ENCODE peak calls at places on chromosomes 16 and 17, in eight cellular contexts. One of them, this sample, is unnamed.

GRCh38 chr17:80696456-80696855 is 151.8 kb downstream of the RPTOR start:
- DNase-seq in SK-N-SH: peak; percentile 65
- DNase-seq in A673: no peak
- DNase-seq in kidney tubule cell: no peak
- DNase-seq in non-pigmented ciliary epithelial cell: no peak
- DNase-seq in fibroblast of mammary gland: no peak
- DNase-seq in H1: no peak
- DNase-seq in GM12865: no peak
- DNase-seq in this sample: no peak

GRCh38 chr17:47287639-47288038 is 34.0 kb downstream of the ITGB3 start:
- DNase-seq in H1: no peak
- DNase-seq in SK-N-SH: no peak
- DNase-seq in fibroblast of mammary gland: no peak
- DNase-seq in kidney tubule cell: no peak
- DNase-seq in A673: no peak
- DNase-seq in non-pigmented ciliary epithelial cell: no peak
- DNase-seq in GM12865: peak; percentile 41
- DNase-seq in this sample: no peak

GRCh38 chr17:39634384-39634871 is 2.5 kb upstream of the STARD3 start:
- DNase-seq in SK-N-SH: peak; percentile 74
- DNase-seq in fibroblast of mammary gland: peak; percentile 50
- DNase-seq in A673: peak; percentile 50
- DNase-seq in kidney tubule cell: peak; percentile 62
- DNase-seq in H1: no peak
- DNase-seq in GM12865: peak; percentile 33
- DNase-seq in non-pigmented ciliary epithelial cell: no peak
- DNase-seq in this sample: no peak

GRCh38 chr17:9022553-9023388 is 1.5 kb downstream of the NTN1 start:
- DNase-seq in A673: no peak
- DNase-seq in kidney tubule cell: peak; percentile 9
- DNase-seq in SK-N-SH: peak; percentile 27
- DNase-seq in GM12865: no peak
- DNase-seq in non-pigmented ciliary epithelial cell: no peak
- DNase-seq in fibroblast of mammary gland: peak; percentile 19
- DNase-seq in H1: peak; percentile 60
- DNase-seq in this sample: no peak

GRCh38 chr16:84851192-84852127 is 31.7 kb downstream of the CRISPLD2 start:
- DNase-seq in kidney tubule cell: peak; percentile 99
- DNase-seq in non-pigmented ciliary epithelial cell: peak; percentile 89
- DNase-seq in fibroblast of mammary gland: peak; percentile 97
- DNase-seq in A673: no peak
- DNase-seq in SK-N-SH: no peak
- DNase-seq in H1: no peak
- DNase-seq in GM12865: no peak
- DNase-seq in this sample: peak; percentile 61

GRCh38 chr16:10770907-10771306 is 27.3 kb downstream of the NUBP1 start:
- DNase-seq in kidney tubule cell: no peak
- DNase-seq in fibroblast of mammary gland: peak; percentile 10
- DNase-seq in non-pigmented ciliary epithelial cell: no peak
- DNase-seq in H1: no peak
- DNase-seq in A673: no peak
- DNase-seq in GM12865: no peak
- DNase-seq in SK-N-SH: no peak
- DNase-seq in this sample: no peak

GRCh38 chr17:79075433-79075805 is 795 bp downstream of the ENGASE start:
- DNase-seq in H1: no peak
- DNase-seq in GM12865: peak; percentile 18
- DNase-seq in fibroblast of mammary gland: no peak
- DNase-seq in kidney tubule cell: no peak
- DNase-seq in A673: no peak
- DNase-seq in SK-N-SH: no peak
- DNase-seq in non-pigmented ciliary epithelial cell: no peak
- DNase-seq in this sample: no peak

GRCh38 chr17:39920218-39921210 is 2.1 kb upstream of the GSDMB start:
- DNase-seq in SK-N-SH: no peak
- DNase-seq in GM12865: peak; percentile 53
- DNase-seq in non-pigmented ciliary epithelial cell: no peak
- DNase-seq in fibroblast of mammary gland: no peak
- DNase-seq in kidney tubule cell: no peak
- DNase-seq in A673: no peak
- DNase-seq in H1: no peak
- DNase-seq in this sample: no peak

GRCh38 chr16:50856991-50857390 is 115.1 kb downstream of the CYLD start:
- DNase-seq in GM12865: no peak
- DNase-seq in SK-N-SH: no peak
- DNase-seq in kidney tubule cell: no peak
- DNase-seq in A673: no peak
- DNase-seq in non-pigmented ciliary epithelial cell: no peak
- DNase-seq in H1: peak; percentile 10
- DNase-seq in fibroblast of mammary gland: no peak
- DNase-seq in this sample: no peak

GRCh38 chr17:65409381-65409780 is 152.1 kb downstream of the AXIN2 start:
- DNase-seq in SK-N-SH: no peak
- DNase-seq in A673: no peak
- DNase-seq in GM12865: no peak
- DNase-seq in H1: no peak
- DNase-seq in fibroblast of mammary gland: no peak
- DNase-seq in kidney tubule cell: no peak
- DNase-seq in non-pigmented ciliary epithelial cell: no peak
- DNase-seq in this sample: no peak

GRCh38 chr16:73871076-73871475 is 425.5 kb upstream of the PSMD7 start:
- DNase-seq in fibroblast of mammary gland: no peak
- DNase-seq in A673: no peak
- DNase-seq in GM12865: no peak
- DNase-seq in SK-N-SH: no peak
- DNase-seq in non-pigmented ciliary epithelial cell: no peak
- DNase-seq in H1: no peak
- DNase-seq in kidney tubule cell: no peak
- DNase-seq in this sample: no peak

This sample was measured in HFF-Myc.